ENCODE peak calls at places on chromosomes 11 and 22, in seven cellular contexts. F is bronchial epithelial cell; V is tibial artery; D is testis; L is right atrium auricular region; G is AG10803; O is CD4-positive, alpha-beta T cell. B is an unnamed sample.

GRCh38 chr11:63499874-63500273 is 6.0 kb upstream of the LGALS12 start:
- DNase-seq in V (no peak), F (no peak), D (no peak), G (no peak), O (no peak), L (no peak), B (no peak)

GRCh38 chr11:120522736-120523135 is 11.2 kb downstream of the GRIK4 start:
- DNase-seq in D (no peak), V (peak; percentile 35), O (no peak), G (no peak), F (no peak), L (no peak), B (no peak)

GRCh38 chr11:82757660-82758301 is 24.1 kb upstream of the FAM181B start:
- DNase-seq in F (no peak), G (no peak), D (no peak), V (no peak), L (no peak), O (no peak), B (no peak)

GRCh38 chr11:122523841-122524531 is 131.5 kb upstream of the UBASH3B start:
- DNase-seq in G (peak; percentile 64), F (peak; percentile 69), V (no peak), D (no peak), L (no peak), O (no peak), B (no peak)

GRCh38 chr22:24500251-24500820 is 5.2 kb downstream of the UPB1 start:
- DNase-seq in V (no peak), O (no peak), L (no peak), F (peak; percentile 84), G (peak; percentile 9), D (no peak), B (no peak)

GRCh38 chr11:32870676-32871075 is 21.9 kb upstream of the QSER1 start:
- DNase-seq in D (no peak), V (no peak), F (no peak), O (peak; percentile 18), L (no peak), G (no peak), B (no peak)

GRCh38 chr11:27058456-27058855 is 17.8 kb downstream of the BBOX1 start:
- DNase-seq in O (no peak), D (no peak), G (peak; percentile 50), F (peak; percentile 13), L (no peak), V (no peak), B (no peak)

GRCh38 chr11:8283510-8284272 is 20.0 kb upstream of the LMO1 start:
- DNase-seq in L (peak; percentile 56), G (no peak), D (no peak), V (peak; percentile 59), O (no peak), F (no peak), B (no peak)

GRCh38 chr11:85961930-85962363 is 106.8 kb downstream of the CCDC83 start:
- DNase-seq in L (no peak), D (no peak), F (peak; percentile 58), O (no peak), V (no peak), G (no peak), B (no peak)

DNA sequence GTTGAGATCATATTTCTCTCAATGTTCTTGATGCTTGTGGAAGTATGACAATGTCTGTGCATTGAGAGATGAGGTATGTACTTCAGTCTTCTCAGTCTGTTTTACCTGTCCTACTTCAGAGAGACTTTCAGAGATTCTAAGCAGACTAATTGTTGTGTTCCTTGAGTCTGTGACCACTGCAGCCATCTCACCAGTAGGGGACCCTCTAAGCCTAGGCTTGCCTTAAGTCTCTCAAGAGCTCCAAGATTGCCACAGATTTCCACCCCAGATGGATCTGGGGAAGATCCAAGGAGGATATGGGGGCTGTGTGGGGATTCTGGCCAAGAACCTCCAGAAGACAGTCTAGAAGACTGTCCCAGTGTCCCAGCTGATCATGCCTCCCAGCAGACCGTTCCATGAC is 179.9 kb upstream of the PLET1 start:
- DNase-seq in O (no peak), L (no peak), F (no peak), V (no peak), G (peak; percentile 1), D (no peak), B (no peak)
- TF ChIP-seq CTCF in O (no peak), L (no peak), F (peak; percentile 9), V (no peak), G (peak; percentile 37), D (no peak), B (no peak)

GRCh38 chr11:126313826-126314225 is 10.0 kb downstream of the DCPS start:
- DNase-seq in O (no peak), V (no peak), L (no peak), D (no peak), F (no peak), G (no peak), B (no peak)

GRCh38 chr11:126310229-126310991 is 6.5 kb downstream of the DCPS start:
- DNase-seq in V (peak; percentile 83), O (peak; percentile 30), G (peak; percentile 68), L (peak; percentile 87), F (peak; percentile 55), D (peak; percentile 90), B (peak; percentile 65)

GRCh38 chr11:126310992-126311310 is 7.1 kb downstream of the DCPS start:
- DNase-seq in F (no peak), V (no peak), L (no peak), O (no peak), D (no peak), G (peak; percentile 25), B (no peak)

GRCh38 chr11:126312903-126313460 is 9.1 kb downstream of the DCPS start:
- DNase-seq in F (no peak), D (no peak), L (no peak), V (no peak), O (no peak), G (no peak), B (no peak)

GRCh38 chr11:126311464-126312291 is 7.8 kb downstream of the DCPS start:
- DNase-seq in F (no peak), G (peak; percentile 47), V (no peak), D (no peak), O (no peak), L (no peak), B (no peak)
- TF ChIP-seq CTCF in F (no peak), G (peak; percentile 4), V (no peak), D (no peak), O (no peak), L (no peak), B (no peak)

GRCh38 chr22:44807232-44807631 is 54.9 kb downstream of the ARHGAP8 start:
- DNase-seq in F (no peak), G (no peak), D (no peak), O (no peak), V (no peak), L (no peak), B (no peak)

GRCh38 chr22:44809456-44809855 is 57.1 kb downstream of the ARHGAP8 start:
- DNase-seq in O (no peak), F (no peak), V (no peak), G (no peak), D (no peak), L (no peak), B (no peak)

GRCh38 chr22:44805663-44806062 is 53.3 kb downstream of the ARHGAP8 start:
- DNase-seq in F (no peak), O (no peak), D (no peak), G (no peak), L (no peak), V (no peak), B (no peak)

GRCh38 chr22:44811141-44811540 is 58.8 kb downstream of the ARHGAP8 start:
- DNase-seq in V (peak; percentile 33), G (no peak), L (no peak), O (no peak), D (no peak), F (no peak), B (no peak)

GRCh38 chr22:44807915-44808690 is 55.7 kb downstream of the ARHGAP8 start:
- DNase-seq in O (no peak), F (no peak), D (no peak), G (no peak), L (no peak), V (no peak), B (no peak)
- TF ChIP-seq CTCF in O (no peak), F (peak; percentile 32), D (no peak), G (no peak), L (no peak), V (no peak), B (no peak)

GRCh38 chr11:15926071-15926470 is 430.3 kb downstream of the SOX6 start:
- DNase-seq in D (no peak), L (no peak), O (no peak), V (no peak), F (peak; percentile 52), G (no peak), B (no peak)

GRCh38 chr11:15927196-15927865 is 429.0 kb downstream of the SOX6 start:
- DNase-seq in L (no peak), F (no peak), G (no peak), D (peak; percentile 5), O (no peak), V (no peak), B (no peak)

GRCh38 chr11:15918674-15919073 is 437.7 kb downstream of the SOX6 start:
- DNase-seq in D (no peak), F (no peak), O (no peak), L (no peak), G (no peak), V (no peak), B (no peak)

GRCh38 chr11:15920856-15921629 is 435.3 kb downstream of the SOX6 start:
- DNase-seq in G (no peak), D (peak; percentile 50), V (peak; percentile 32), F (peak; percentile 79), O (no peak), L (no peak), B (no peak)

GRCh38 chr11:15923169-15923568 is 433.2 kb downstream of the SOX6 start:
- DNase-seq in G (no peak), L (no peak), F (peak; percentile 52), D (peak; percentile 14), O (no peak), V (no peak), B (no peak)
- TF ChIP-seq CTCF in G (no peak), L (no peak), F (peak; percentile 15), D (no peak), O (no peak), V (no peak), B (no peak)

B was measured in omental fat pad.